ENCODE peak calls at places on chromosomes 16 and 17, in seven cellular contexts. E is tibial artery, W is SK-N-SH, C is right cardiac atrium, T is brain microvascular endothelial cell, I is mucosa of descending colon, Z is lung. P is an unnamed sample.

GRCh38 chr17:57255776-57256681 is at the start of gene MSI2:
- DNase-seq in E (peak; percentile 95), W (peak; percentile 97), C (peak; percentile 98), T (peak; percentile 69), I (peak; percentile 94), Z (peak; percentile 89), P (peak; percentile 96)

GRCh38 chr17:49327835-49328784 is 33.9 kb downstream of the ZNF652 start:
- DNase-seq in E (no peak), W (no peak), C (no peak), T (no peak), I (no peak), Z (no peak), P (no peak)

GRCh38 chr16:86549076-86549892 is 5.8 kb downstream of the MTHFSD start:
- DNase-seq in E (no peak), W (no peak), C (no peak), T (no peak), I (no peak), Z (no peak), P (no peak)

GRCh38 chr16:11613381-11614303 is 26.9 kb upstream of the LITAF start:
- DNase-seq in E (peak; percentile 72), W (no peak), C (peak; percentile 77), T (no peak), I (peak; percentile 86), Z (peak; percentile 71), P (peak; percentile 85)

GRCh38 chr17:61204456-61204855 is 195.2 kb upstream of the TBX2 start:
- DNase-seq in E (no peak), W (no peak), C (no peak), T (no peak), I (no peak), Z (no peak), P (no peak)

GRCh38 chr16:11806721-11807120 is 9.7 kb upstream of the ZC3H7A start:
- DNase-seq in E (no peak), W (no peak), C (no peak), T (no peak), I (no peak), Z (no peak), P (no peak)

GRCh38 chr16:1317479-1318267 is 8.2 kb downstream of the UBE2I start:
- DNase-seq in E (no peak), W (no peak), C (peak; percentile 35), T (no peak), I (no peak), Z (no peak), P (no peak)

GRCh38 chr16:81700071-81700779 is 78.9 kb upstream of the PLCG2 start:
- DNase-seq in E (no peak), W (no peak), C (no peak), T (peak; percentile 51), I (no peak), Z (no peak), P (no peak)

GRCh38 chr17:18158022-18158600 is 25.5 kb upstream of the ALKBH5 start:
- DNase-seq in E (peak; percentile 88), W (no peak), C (peak; percentile 98), T (peak; percentile 86), I (peak; percentile 98), Z (peak; percentile 97), P (peak; percentile 98)

GRCh38 chr16:82801361-82801760 is 174.6 kb downstream of the CDH13 start:
- DNase-seq in E (no peak), W (no peak), C (no peak), T (peak; percentile 74), I (no peak), Z (no peak), P (no peak)

GRCh38 chr16:12247811-12248210 is 271.3 kb downstream of the SNX29 start:
- DNase-seq in E (no peak), W (no peak), C (no peak), T (no peak), I (no peak), Z (no peak), P (no peak)

GRCh38 chr17:32319548-32319905 is 22.4 kb downstream of the C17orf75 start:
- DNase-seq in E (peak; percentile 63), W (peak; percentile 89), C (peak; percentile 87), T (peak; percentile 54), I (peak; percentile 85), Z (peak; percentile 80), P (peak; percentile 83)

GRCh38 chr17:57481901-57482300 is 225.6 kb downstream of the MSI2 start:
- DNase-seq in E (no peak), W (no peak), C (no peak), T (peak; percentile 99), I (no peak), Z (no peak), P (no peak)

GRCh38 chr17:58677204-58677880 is 14.5 kb downstream of the TEX14 start:
- DNase-seq in E (no peak), W (no peak), C (no peak), T (peak; percentile 61), I (no peak), Z (no peak), P (no peak)

GRCh38 chr17:81870155-81870977 is 771 bp downstream of the ARHGDIA start:
- DNase-seq in E (no peak), W (peak; percentile 74), C (peak; percentile 83), T (peak; percentile 40), I (peak; percentile 77), Z (no peak), P (peak; percentile 57)

DNA sequence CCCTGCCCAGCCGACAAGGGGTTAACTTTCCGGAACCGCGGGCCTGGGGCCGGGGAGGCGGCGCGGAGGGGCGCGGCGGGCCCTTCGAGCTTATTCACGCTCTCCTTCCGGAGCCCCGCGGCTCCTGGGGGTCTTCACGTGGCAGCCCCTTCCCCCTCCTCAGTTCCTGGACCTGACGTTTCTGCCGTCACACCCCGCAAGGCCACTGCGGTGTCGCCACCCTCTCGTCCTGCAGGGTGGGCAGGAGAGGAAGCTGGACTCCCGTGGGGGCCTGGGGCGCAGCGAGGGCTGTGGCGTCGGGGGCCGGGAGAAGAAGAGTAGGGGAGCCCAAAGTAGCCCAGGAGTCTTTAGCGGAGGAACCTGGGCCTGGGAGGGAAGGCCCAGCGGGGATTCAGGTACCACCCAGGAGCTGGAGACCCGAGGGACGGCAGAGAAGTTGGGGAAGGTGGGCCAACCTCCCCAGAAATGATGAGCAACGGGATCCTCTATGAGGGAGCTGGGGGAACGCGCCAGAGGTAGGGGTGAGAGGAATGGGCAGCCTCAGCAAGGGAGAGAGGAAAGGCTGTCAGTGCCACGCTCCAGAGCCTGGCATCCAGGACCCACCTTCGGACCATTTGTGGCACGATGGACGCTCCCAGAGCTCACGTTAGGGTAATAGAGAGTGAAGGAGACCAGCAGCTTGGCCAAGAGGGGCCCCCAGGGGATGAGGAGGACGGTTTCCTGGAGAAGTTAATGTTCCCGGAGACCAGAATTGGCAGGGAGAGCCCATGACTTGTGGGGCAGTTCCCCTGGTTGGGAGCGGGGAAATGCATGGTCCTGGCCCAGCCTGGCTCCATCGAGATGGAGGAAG is 3.3 kb upstream of the HIC1 start:
- DNase-seq in E (no peak), W (no peak), C (peak; percentile 76), T (no peak), I (no peak), Z (no peak), P (no peak)
- H3K4me3 ChIP-seq in E (no peak overlapping the region), W (no peak overlapping the region), C (peak overlapping the region; percentile 68), T (no peak overlapping the region), I (no peak overlapping the region), Z (no peak overlapping the region), P (peak overlapping the region; percentile 75)

DNA sequence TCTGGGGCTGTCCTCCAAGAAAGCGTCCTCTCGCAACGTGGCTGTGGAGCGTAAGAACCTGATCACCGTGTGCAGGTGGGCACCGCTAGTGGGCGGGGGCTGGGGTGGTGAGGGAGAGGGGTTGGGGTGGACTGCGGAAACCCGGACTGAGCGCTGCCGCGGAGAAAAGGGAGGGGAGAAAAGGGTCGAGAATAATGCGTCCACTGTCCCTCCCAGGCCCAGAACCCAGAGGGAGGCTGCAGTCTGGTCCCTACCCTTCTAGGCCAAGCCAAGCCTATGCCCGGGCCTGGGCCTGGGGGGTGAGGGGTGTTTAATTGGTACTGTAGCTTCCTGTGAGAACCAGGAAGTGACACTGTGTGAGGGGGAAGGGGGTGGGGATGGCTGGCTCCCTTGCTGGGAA is 464 bp downstream of the RUNDC3A start:
- DNase-seq in E (no peak), W (peak; percentile 73), C (peak; percentile 66), T (no peak), I (no peak), Z (no peak), P (no peak)
- H3K4me3 ChIP-seq in E (peak overlapping the region; percentile 35), W (peak overlapping the region; percentile 52), C (peak overlapping the region; percentile 50), T (peak overlapping the region; percentile 22), I (no peak overlapping the region), Z (no peak overlapping the region), P (no peak overlapping the region)

DNA sequence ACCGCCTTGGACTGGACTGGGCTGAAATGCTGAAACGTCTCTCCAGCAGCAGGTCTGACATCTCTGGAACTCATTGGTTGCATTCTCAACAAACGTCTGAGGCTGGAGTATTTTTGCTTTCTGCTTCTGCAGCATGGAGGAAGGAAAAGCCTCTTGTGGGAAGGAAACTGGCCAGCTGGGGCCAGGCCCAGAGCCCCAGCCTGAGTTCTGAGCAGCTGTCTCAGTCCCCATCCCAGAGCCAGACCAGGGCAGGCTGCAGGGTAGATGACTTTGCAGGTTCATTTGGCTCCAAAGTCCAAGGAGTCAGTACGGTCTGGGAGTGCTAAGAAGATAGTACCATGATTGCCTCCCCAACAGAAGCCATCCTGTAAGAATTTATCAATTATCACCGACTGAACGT is 18.2 kb downstream of the TEKT3 start:
- DNase-seq in E (no peak), W (no peak), C (peak; percentile 65), T (no peak), I (no peak), Z (no peak), P (no peak)
- H3K4me3 ChIP-seq in E (no peak overlapping the region), W (no peak overlapping the region), C (no peak overlapping the region), T (no peak overlapping the region), I (no peak overlapping the region), Z (no peak overlapping the region), P (no peak overlapping the region)

GRCh38 chr16:88804552-88805339 is 1.2 kb downstream of the CDT1 start:
- DNase-seq in E (no peak), W (peak; percentile 64), C (no peak), T (no peak), I (peak; percentile 65), Z (no peak), P (no peak)
- H3K4me3 ChIP-seq in E (no peak overlapping the region), W (peak overlapping the region; percentile 74), C (no peak overlapping the region), T (peak overlapping the region; percentile 59), I (no peak overlapping the region), Z (no peak overlapping the region), P (peak overlapping the region; percentile 87)

GRCh38 chr17:43583332-43583731 is 37.2 kb upstream of the ETV4 start:
- DNase-seq in E (no peak), W (no peak), C (no peak), T (no peak), I (no peak), Z (no peak), P (no peak)
- H3K4me3 ChIP-seq in E (no peak overlapping the region), W (no peak overlapping the region), C (no peak overlapping the region), T (no peak overlapping the region), I (no peak overlapping the region), Z (no peak overlapping the region), P (no peak overlapping the region)

GRCh38 chr16:87864331-87864989 is 4.8 kb downstream of the SLC7A5 start:
- DNase-seq in E (no peak), W (no peak), C (no peak), T (no peak), I (no peak), Z (no peak), P (no peak)
- H3K4me3 ChIP-seq in E (no peak overlapping the region), W (no peak overlapping the region), C (no peak overlapping the region), T (no peak overlapping the region), I (no peak overlapping the region), Z (no peak overlapping the region), P (no peak overlapping the region)